ENCODE peak calls at places on chromosomes 2 and 18, in six cellular contexts. E is colonic mucosa, B is adrenal gland, J is left ventricle myocardium inferior, L is psoas muscle, D is IMR-90. V is an unnamed sample.

GRCh38 chr18:47050468-47050867 is 15.0 kb upstream of the ELOA2 start:
- DNase-seq in E (peak; percentile 21), B (peak; percentile 37), D (peak; percentile 60), J (no peak), L (no peak), V (no peak)

GRCh38 chr18:79988079-79988924 is at the start of gene TXNL4A:
- DNase-seq in E (peak; percentile 85), L (peak; percentile 89), J (peak; percentile 88), D (peak; percentile 89), B (peak; percentile 86), V (peak; percentile 79)

GRCh38 chr2:240913810-240914644 is 7.9 kb downstream of the CROCC2 start:
- DNase-seq in J (peak; percentile 83), B (peak; percentile 86), L (peak; percentile 80), E (peak; percentile 63), D (peak; percentile 55), V (peak; percentile 82)

GRCh38 chr2:113755690-113756063 is 765 bp downstream of the SLC35F5 start:
- DNase-seq in E (peak; percentile 38), B (no peak), D (peak; percentile 17), J (no peak), L (no peak), V (no peak)

GRCh38 chr18:9612215-9612830 is 2.0 kb downstream of the PPP4R1 start:
- DNase-seq in E (peak; percentile 53), L (no peak), B (peak; percentile 44), J (no peak), D (peak; percentile 58), V (no peak)

GRCh38 chr2:25699206-25699605 is 25.8 kb upstream of the DTNB start:
- DNase-seq in D (no peak), L (no peak), E (no peak), J (no peak), B (no peak), V (no peak)

GRCh38 chr2:63721082-63721424 is 120.6 kb upstream of the UGP2 start:
- DNase-seq in J (no peak), D (no peak), B (no peak), E (no peak), L (no peak), V (no peak)

GRCh38 chr2:102245266-102246151 is 58.7 kb downstream of the IL1RL2 start:
- DNase-seq in E (no peak), L (peak; percentile 66), D (peak; percentile 18), J (peak; percentile 45), B (no peak), V (peak; percentile 46)

GRCh38 chr2:98846041-98846440 is 90.0 kb downstream of the CRACDL start:
- DNase-seq in J (no peak), B (no peak), L (no peak), D (peak; percentile 30), E (no peak), V (no peak)

GRCh38 chr2:223050900-223051299 is 1.1 kb upstream of the KCNE4 start:
- DNase-seq in D (peak; percentile 66), J (no peak), L (peak; percentile 16), B (no peak), E (no peak), V (no peak)

GRCh38 chr2:181077128-181077709 is 96.8 kb downstream of the UBE2E3 start:
- DNase-seq in B (no peak), J (no peak), D (peak; percentile 62), L (no peak), E (peak; percentile 22), V (no peak)

GRCh38 chr2:36329746-36330145 is 25.8 kb upstream of the CRIM1 start:
- DNase-seq in J (no peak), D (peak; percentile 80), L (no peak), B (no peak), E (no peak), V (no peak)

GRCh38 chr2:62991605-62992004 is 59.0 kb upstream of the OTX1 start:
- DNase-seq in L (no peak), B (no peak), D (no peak), E (no peak), J (no peak), V (no peak)

GRCh38 chr2:62150597-62151305 is 45.2 kb upstream of the B3GNT2 start:
- DNase-seq in L (no peak), B (no peak), E (no peak), J (no peak), D (peak; percentile 15), V (no peak)

GRCh38 chr18:36744261-36744876 is 84.4 kb downstream of the TPGS2 start:
- DNase-seq in E (no peak), D (peak; percentile 72), J (no peak), L (no peak), B (no peak), V (no peak)

GRCh38 chr2:39665811-39666488 is at the start of gene TMEM178A:
- DNase-seq in D (no peak), E (no peak), B (no peak), J (peak; percentile 15), L (no peak), V (no peak)

GRCh38 chr2:58562281-58562680 is 321.2 kb upstream of the FANCL start:
- DNase-seq in J (no peak), E (no peak), B (no peak), L (no peak), D (no peak), V (no peak)

GRCh38 chr18:34773378-34773777 is 63.3 kb downstream of the DTNA start:
- DNase-seq in L (no peak), J (no peak), B (no peak), D (peak; percentile 52), E (no peak), V (no peak)

GRCh38 chr2:46803911-46804670 is 111.5 kb downstream of the MCFD2 start:
- DNase-seq in E (peak; percentile 18), L (no peak), J (no peak), D (peak; percentile 96), B (no peak), V (peak; percentile 54)

GRCh38 chr2:199958014-199958413 is 2.6 kb downstream of the MAIP1 start:
- DNase-seq in L (no peak), D (no peak), E (no peak), J (no peak), B (no peak), V (no peak)

GRCh38 chr18:55861266-55861665 is 273.3 kb upstream of the TCF4 start:
- DNase-seq in B (no peak), E (no peak), J (no peak), L (no peak), D (peak; percentile 60), V (no peak)

GRCh38 chr18:34977787-34978532 is 63.3 kb upstream of the MAPRE2 start:
- DNase-seq in D (peak; percentile 6), L (peak; percentile 57), J (peak; percentile 37), B (peak; percentile 43), E (peak; percentile 82), V (peak; percentile 60)

GRCh38 chr2:120902532-120903088 is 166.9 kb downstream of the GLI2 start:
- DNase-seq in E (no peak), B (no peak), D (no peak), J (no peak), L (no peak), V (no peak)

GRCh38 chr2:67877281-67877680 is 185.5 kb downstream of the C1D start:
- DNase-seq in L (no peak), D (no peak), B (no peak), J (no peak), E (no peak), V (no peak)

GRCh38 chr2:147232225-147232669 is 612.6 kb upstream of the ACVR2A start:
- DNase-seq in J (no peak), E (no peak), D (no peak), L (no peak), B (no peak), V (no peak)

GRCh38 chr18:9866627-9867453 is 18.9 kb upstream of the TXNDC2 start:
- DNase-seq in D (no peak), J (no peak), L (no peak), E (no peak), B (no peak), V (no peak)

GRCh38 chr2:33457588-33458247 is 18.7 kb upstream of the RASGRP3 start:
- DNase-seq in J (peak; percentile 48), D (no peak), E (no peak), L (peak; percentile 36), B (no peak), V (no peak)

GRCh38 chr2:27095745-27096651 is 9.4 kb downstream of the KHK start:
- DNase-seq in D (peak; percentile 57), B (peak; percentile 76), E (peak; percentile 58), J (peak; percentile 60), L (peak; percentile 61), V (peak; percentile 69)

GRCh38 chr2:162890690-162891311 is 52.2 kb upstream of the KCNH7 start:
- DNase-seq in B (peak; percentile 25), E (no peak), D (peak; percentile 40), L (no peak), J (no peak), V (no peak)

GRCh38 chr2:68900496-68901198 is 29.4 kb upstream of the BMP10 start:
- DNase-seq in L (no peak), B (no peak), J (no peak), D (no peak), E (no peak), V (no peak)

GRCh38 chr2:241794250-241794823 is 14.7 kb upstream of the NEU4 start:
- DNase-seq in L (peak; percentile 6), D (no peak), E (peak; percentile 38), B (no peak), J (peak; percentile 10), V (peak; percentile 26)

GRCh38 chr2:160387558-160388262 is 105.9 kb downstream of the RBMS1 start:
- DNase-seq in E (peak; percentile 42), J (peak; percentile 74), B (peak; percentile 69), D (peak; percentile 100), L (peak; percentile 74), V (peak; percentile 90)
- H3K27ac ChIP-seq in E (peak overlapping the region; percentile 43), J (peak overlapping the region; percentile 92), B (peak overlapping the region; percentile 87), D (peak overlapping the region; percentile 93), L (peak overlapping the region; percentile 79), V (peak overlapping the region; percentile 83)

GRCh38 chr18:59690216-59691045 is 6.8 kb downstream of the CCBE1 start:
- DNase-seq in J (no peak), L (no peak), D (no peak), B (no peak), E (no peak), V (no peak)

GRCh38 chr18:59695551-59695950 is 1.7 kb downstream of the CCBE1 start:
- DNase-seq in B (no peak), J (no peak), E (no peak), L (no peak), D (no peak), V (no peak)

GRCh38 chr18:59694824-59695223 is 2.4 kb downstream of the CCBE1 start:
- DNase-seq in L (no peak), J (no peak), E (no peak), D (no peak), B (no peak), V (no peak)

GRCh38 chr18:59691046-59691395 is 6.2 kb downstream of the CCBE1 start:
- DNase-seq in L (no peak), E (peak; percentile 28), D (peak; percentile 91), J (no peak), B (no peak), V (no peak)

GRCh38 chr18:59691996-59692395 is 5.2 kb downstream of the CCBE1 start:
- DNase-seq in E (no peak), D (peak; percentile 85), L (no peak), B (no peak), J (no peak), V (no peak)
- H3K27me3 ChIP-seq in E (peaks cover 16% of the 10 kb centered on the region), D (no peaks in the 10 kb centered on the region), L (peaks cover 34% of the 10 kb centered on the region), B (no peaks in the 10 kb centered on the region), J (peaks cover 35% of the 10 kb centered on the region), V (peaks cover under 1% of the 10 kb centered on the region)

GRCh38 chr18:70991577-70991976 is 702.7 kb downstream of the SOCS6 start:
- DNase-seq in D (peak; percentile 43), E (no peak), J (no peak), L (no peak), B (no peak), V (no peak)
- TF ChIP-seq CTCF in D (no peak), E (no peak), J (no peak), L (no peak), B (no peak), V (no peak)

GRCh38 chr2:134136702-134137101 is 117.2 kb upstream of the MGAT5 start:
- DNase-seq in J (no peak), L (no peak), E (peak; percentile 42), D (no peak), B (no peak), V (no peak)
- H3K27ac ChIP-seq in J (peak overlapping the region; percentile 91), L (peak overlapping the region; percentile 46), E (peak overlapping the region; percentile 57), D (no peak overlapping the region), B (peak overlapping the region; percentile 81), V (peak overlapping the region; percentile 81)

V was measured in right atrium auricular region.